ENCODE peak calls at places on chromosomes 3 and 15, in ten cellular contexts. N is cardiac muscle cell, R is H9, E is fibroblast of the aortic adventitia, G is breast epithelium, H is cardiac fibroblast, W is foreskin fibroblast, T is transverse colon, B is AG04450, K is body of pancreas. L is an unnamed sample.

GRCh38 chr3:63927623-63928280 is 15.6 kb upstream of the SCAANT1 start:
- DNase-seq in K (no peak), E (no peak), T (no peak), R (no peak), B (no peak), H (no peak), G (no peak), N (no peak), W (no peak), L (no peak)

GRCh38 chr3:32347286-32348125 is 44.1 kb upstream of the CMTM7 start:
- DNase-seq in E (peak), T (peak), N (peak), R (no peak), W (no peak), K (no peak), G (no peak), H (peak), B (no peak), L (no peak)

GRCh38 chr15:39016706-39017105 is 452.1 kb upstream of the RASGRP1 start:
- DNase-seq in N (no peak), E (no peak), K (no peak), W (no peak), R (no peak), B (no peak), H (no peak), T (no peak), G (no peak), L (no peak)

GRCh38 chr3:153038779-153039178 is 123.2 kb upstream of the RAP2B start:
- DNase-seq in N (no peak), E (no peak), G (no peak), R (no peak), W (no peak), T (peak), B (no peak), H (peak), K (no peak), L (no peak)

GRCh38 chr3:14303336-14304100 is 98.9 kb upstream of the SLC6A6 start:
- DNase-seq in T (no peak), K (no peak), B (no peak), G (no peak), R (no peak), E (no peak), W (no peak), H (peak), N (no peak), L (no peak)

GRCh38 chr15:94287794-94288246 is 56.5 kb downstream of the MCTP2 start:
- DNase-seq in E (no peak), G (no peak), H (no peak), B (no peak), N (no peak), K (no peak), R (no peak), T (peak), W (no peak), L (no peak)

GRCh38 chr3:153848701-153849100 is 272.5 kb upstream of the ARHGEF26 start:
- DNase-seq in W (no peak), G (no peak), T (no peak), N (no peak), R (no peak), E (no peak), B (no peak), H (peak), K (no peak), L (no peak)

GRCh38 chr3:111521881-111522280 is 20.1 kb upstream of the CD96 start:
- DNase-seq in K (no peak), H (peak), R (no peak), T (no peak), W (peak), E (peak), G (no peak), B (no peak), N (no peak), L (no peak)

GRCh38 chr3:57078366-57079220 is 18.1 kb downstream of the SPATA12 start:
- DNase-seq in G (peak), R (peak), K (peak), T (peak), H (peak), N (peak), B (no peak), W (peak), E (peak), L (peak)

DNA sequence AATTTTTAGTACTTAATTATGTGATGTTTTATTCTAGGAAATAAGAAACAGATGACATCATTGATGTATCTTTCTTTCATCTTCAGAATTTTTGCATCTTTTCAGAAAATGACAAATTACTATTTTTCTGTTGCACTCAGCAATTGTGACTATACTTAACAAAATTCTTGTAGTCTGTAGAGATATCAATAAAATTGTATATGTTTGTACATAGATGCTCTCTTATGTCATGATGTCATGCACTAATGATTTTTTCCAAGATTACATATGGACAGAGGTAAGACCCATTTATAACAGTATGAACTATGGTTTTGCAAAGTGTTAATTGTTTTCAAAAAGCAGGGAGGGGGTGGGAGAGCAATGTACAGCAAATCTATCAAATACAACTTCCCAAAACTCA is 121.2 kb downstream of the POLQ start:
- DNase-seq in G (no peak), W (no peak), N (no peak), R (no peak), B (no peak), E (no peak), H (no peak), K (no peak), T (no peak), L (no peak)
- TF ChIP-seq CTCF in G (no peak), W (no peak), N (no peak), R (no peak), B (no peak), E (no peak), H (no peak), K (no peak), T (no peak), L (no peak)

DNA sequence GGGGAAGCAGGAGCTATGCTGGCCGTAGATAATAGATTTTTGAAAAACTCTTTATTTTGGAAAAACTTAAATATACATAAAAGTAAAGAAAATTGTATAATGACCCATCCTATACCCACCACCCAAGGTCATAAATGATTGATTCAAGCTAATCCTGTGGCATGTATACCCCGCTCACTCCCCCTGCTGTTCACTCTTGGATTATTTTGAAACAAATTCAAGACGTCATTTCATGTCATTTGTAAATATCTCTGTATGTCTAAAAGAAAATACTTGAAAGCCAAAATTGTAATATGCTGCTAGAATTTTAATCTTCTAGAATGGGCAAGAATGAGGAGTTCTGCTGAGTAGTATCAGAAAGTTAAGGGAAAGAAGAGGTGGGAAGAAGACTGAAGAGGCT is 241.7 kb downstream of the FEZF2 start:
- DNase-seq in N (peak), B (no peak), W (peak), H (peak), K (no peak), E (peak), R (no peak), T (no peak), G (no peak), L (no peak)
- TF ChIP-seq CTCF in N (peak), B (peak), W (peak), H (peak), K (peak), E (peak), R (peak), T (peak), G (no peak), L (peak)

DNA sequence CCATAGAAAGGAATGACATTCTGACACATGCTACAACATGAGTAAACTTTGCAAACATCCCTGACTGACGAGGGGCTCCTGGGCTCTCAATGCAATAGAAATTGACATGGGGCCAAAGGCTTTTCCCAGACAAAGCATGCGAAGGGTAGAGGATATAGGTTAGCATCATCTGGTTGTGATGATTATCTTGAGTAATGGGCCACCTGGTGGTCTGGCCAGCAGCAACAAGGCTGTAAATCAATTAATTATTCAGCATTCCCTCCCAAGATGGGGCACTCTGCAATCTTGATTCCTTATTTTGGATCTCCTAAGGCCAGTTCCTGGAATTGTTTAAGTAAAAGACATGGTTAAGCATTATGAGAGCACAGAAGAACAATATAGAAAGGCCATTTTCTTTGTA is 99.2 kb downstream of the AGBL1 start:
- DNase-seq in W (no peak), R (peak), B (no peak), H (no peak), T (no peak), K (no peak), G (no peak), E (no peak), N (no peak), L (no peak)
- TF ChIP-seq CTCF in W (no peak), R (peak), B (no peak), H (no peak), T (no peak), K (no peak), G (no peak), E (no peak), N (no peak), L (no peak)

GRCh38 chr3:58462829-58463180 is 29.1 kb upstream of the KCTD6 start:
- DNase-seq in R (peak), E (no peak), T (no peak), G (no peak), H (no peak), N (no peak), B (no peak), W (no peak), K (no peak), L (no peak)

GRCh38 chr3:58463181-58463941 is 28.5 kb upstream of the KCTD6 start:
- DNase-seq in K (peak), E (peak), W (peak), R (peak), B (peak), H (peak), G (peak), N (peak), T (peak), L (peak)

GRCh38 chr3:58466899-58467563 is 24.9 kb upstream of the KCTD6 start:
- DNase-seq in H (no peak), E (no peak), B (no peak), K (no peak), G (no peak), W (no peak), T (no peak), R (no peak), N (no peak), L (no peak)

GRCh38 chr3:58464875-58465274 is 27.0 kb upstream of the KCTD6 start:
- DNase-seq in G (no peak), T (no peak), N (no peak), H (no peak), K (no peak), B (no peak), E (no peak), R (no peak), W (no peak), L (no peak)

GRCh38 chr3:58463942-58464271 is 28.0 kb upstream of the KCTD6 start:
- DNase-seq in E (no peak), G (no peak), R (no peak), W (no peak), K (no peak), H (no peak), N (no peak), T (no peak), B (no peak), L (no peak)
- TF ChIP-seq CTCF in E (no peak), G (no peak), R (no peak), W (no peak), K (no peak), H (no peak), N (no peak), T (no peak), B (no peak), L (no peak)

GRCh38 chr15:33567652-33568051 is 256.9 kb downstream of the RYR3 start:
- DNase-seq in N (no peak), G (no peak), R (no peak), T (no peak), E (no peak), K (no peak), W (no peak), H (no peak), B (no peak), L (no peak)

GRCh38 chr15:33565099-33565498 is 254.3 kb downstream of the RYR3 start:
- DNase-seq in B (no peak), G (no peak), H (peak), R (no peak), T (no peak), N (no peak), K (no peak), E (peak), W (peak), L (no peak)

GRCh38 chr15:33569036-33569435 is 258.3 kb downstream of the RYR3 start:
- DNase-seq in H (no peak), N (no peak), W (no peak), E (no peak), T (no peak), G (no peak), R (no peak), K (no peak), B (no peak), L (no peak)
- TF ChIP-seq CTCF in H (no peak), N (no peak), W (no peak), E (no peak), T (no peak), G (no peak), R (no peak), K (no peak), B (no peak), L (no peak)

GRCh38 chr15:66184492-66184891 is 69.1 kb downstream of the MEGF11 start:
- DNase-seq in E (no peak), B (no peak), H (no peak), N (no peak), R (no peak), T (no peak), W (no peak), G (no peak), K (no peak), L (no peak)
- TF ChIP-seq CTCF in E (no peak), B (no peak), H (no peak), N (no peak), R (no peak), T (no peak), W (no peak), G (no peak), K (no peak), L (no peak)

L was measured in AG09309.